ENCODE peak calls at places on chromosomes 11 and 22, in seven cellular contexts. One of them, this sample, is unnamed.

GRCh38 chr22:38257170-38257569 is 15.6 kb downstream of the TMEM184B start:
- DNase-seq in hepatocyte: no peak
- DNase-seq in HCT116: no peak
- DNase-seq in GM23338: no peak
- DNase-seq in PC-9: no peak
- DNase-seq in OCI-LY7: no peak
- DNase-seq in PC-3: peak; percentile 29
- DNase-seq in this sample: no peak

GRCh38 chr11:100705447-100705846 is 18.4 kb downstream of the ARHGAP42 start:
- DNase-seq in GM23338: no peak
- DNase-seq in hepatocyte: no peak
- DNase-seq in OCI-LY7: no peak
- DNase-seq in HCT116: no peak
- DNase-seq in PC-3: no peak
- DNase-seq in PC-9: no peak
- DNase-seq in this sample: no peak

GRCh38 chr11:3984896-3985295 is 109.7 kb upstream of the RRM1 start:
- DNase-seq in PC-3: no peak
- DNase-seq in OCI-LY7: peak; percentile 50
- DNase-seq in HCT116: no peak
- DNase-seq in PC-9: no peak
- DNase-seq in hepatocyte: peak; percentile 10
- DNase-seq in GM23338: peak; percentile 63
- DNase-seq in this sample: peak; percentile 66

GRCh38 chr11:130995266-130995665 is 79.0 kb upstream of the SNX19 start:
- DNase-seq in hepatocyte: no peak
- DNase-seq in PC-9: no peak
- DNase-seq in PC-3: no peak
- DNase-seq in OCI-LY7: no peak
- DNase-seq in HCT116: no peak
- DNase-seq in GM23338: peak; percentile 7
- DNase-seq in this sample: no peak

GRCh38 chr11:124896071-124896750 is 1.5 kb downstream of the ROBO4 start:
- DNase-seq in PC-9: no peak
- DNase-seq in PC-3: peak; percentile 59
- DNase-seq in GM23338: no peak
- DNase-seq in OCI-LY7: no peak
- DNase-seq in hepatocyte: no peak
- DNase-seq in HCT116: no peak
- DNase-seq in this sample: no peak

GRCh38 chr11:108881136-108881535 is 216.3 kb downstream of the DDX10 start:
- DNase-seq in PC-3: peak; percentile 46
- DNase-seq in HCT116: no peak
- DNase-seq in hepatocyte: no peak
- DNase-seq in OCI-LY7: no peak
- DNase-seq in PC-9: no peak
- DNase-seq in GM23338: no peak
- DNase-seq in this sample: no peak

GRCh38 chr22:48952256-48953102 is 875.2 kb downstream of the BRD1 start:
- DNase-seq in hepatocyte: no peak
- DNase-seq in OCI-LY7: no peak
- DNase-seq in GM23338: no peak
- DNase-seq in PC-9: no peak
- DNase-seq in HCT116: no peak
- DNase-seq in PC-3: no peak
- DNase-seq in this sample: no peak

GRCh38 chr11:73198677-73199076 is 19.4 kb upstream of the P2RY2 start:
- DNase-seq in PC-9: peak; percentile 96
- DNase-seq in HCT116: peak; percentile 45
- DNase-seq in PC-3: no peak
- DNase-seq in OCI-LY7: no peak
- DNase-seq in hepatocyte: peak; percentile 81
- DNase-seq in GM23338: peak; percentile 79
- DNase-seq in this sample: no peak

GRCh38 chr11:65425971-65426838 is 3.6 kb downstream of the NEAT1 start:
- DNase-seq in PC-9: peak; percentile 97
- DNase-seq in HCT116: peak; percentile 42
- DNase-seq in GM23338: no peak
- DNase-seq in PC-3: peak; percentile 89
- DNase-seq in OCI-LY7: peak; percentile 80
- DNase-seq in hepatocyte: peak; percentile 49
- DNase-seq in this sample: peak; percentile 90

GRCh38 chr11:115092516-115092915 is 411.7 kb downstream of the CADM1 start:
- DNase-seq in HCT116: no peak
- DNase-seq in PC-3: no peak
- DNase-seq in hepatocyte: no peak
- DNase-seq in PC-9: no peak
- DNase-seq in OCI-LY7: no peak
- DNase-seq in GM23338: no peak
- DNase-seq in this sample: no peak

GRCh38 chr22:17966403-17966717 is 58.0 kb downstream of the MICAL3 start:
- DNase-seq in GM23338: no peak
- DNase-seq in hepatocyte: no peak
- DNase-seq in OCI-LY7: no peak
- DNase-seq in PC-3: no peak
- DNase-seq in PC-9: no peak
- DNase-seq in HCT116: no peak
- DNase-seq in this sample: no peak

GRCh38 chr22:44672632-44673031 is 29.4 kb upstream of the PRR5 start:
- DNase-seq in PC-3: no peak
- DNase-seq in OCI-LY7: no peak
- DNase-seq in GM23338: no peak
- DNase-seq in PC-9: no peak
- DNase-seq in HCT116: no peak
- DNase-seq in hepatocyte: no peak
- DNase-seq in this sample: no peak

GRCh38 chr11:35141538-35141937 is 2.6 kb downstream of the CD44 start:
- DNase-seq in GM23338: no peak
- DNase-seq in PC-3: peak; percentile 73
- DNase-seq in hepatocyte: no peak
- DNase-seq in HCT116: no peak
- DNase-seq in OCI-LY7: no peak
- DNase-seq in PC-9: peak; percentile 58
- DNase-seq in this sample: no peak

GRCh38 chr11:17978553-17979287 is 34.1 kb downstream of the SERGEF start:
- DNase-seq in PC-9: peak; percentile 48
- DNase-seq in PC-3: peak; percentile 67
- DNase-seq in GM23338: peak; percentile 83
- DNase-seq in HCT116: no peak
- DNase-seq in OCI-LY7: peak; percentile 26
- DNase-seq in hepatocyte: peak; percentile 75
- DNase-seq in this sample: peak; percentile 81

GRCh38 chr22:50319503-50319951 is 7.3 kb downstream of the DENND6B start:
- DNase-seq in HCT116: no peak
- DNase-seq in hepatocyte: no peak
- DNase-seq in GM23338: no peak
- DNase-seq in PC-9: no peak
- DNase-seq in OCI-LY7: no peak
- DNase-seq in PC-3: no peak
- DNase-seq in this sample: no peak

GRCh38 chr11:100830978-100831732 is 144.1 kb downstream of the ARHGAP42 start:
- DNase-seq in PC-9: peak; percentile 79
- DNase-seq in OCI-LY7: no peak
- DNase-seq in PC-3: peak; percentile 80
- DNase-seq in GM23338: peak; percentile 30
- DNase-seq in HCT116: no peak
- DNase-seq in hepatocyte: peak; percentile 23
- DNase-seq in this sample: no peak

GRCh38 chr11:44993971-44994705 is 43.5 kb upstream of the TP53I11 start:
- DNase-seq in hepatocyte: no peak
- DNase-seq in HCT116: no peak
- DNase-seq in PC-9: no peak
- DNase-seq in GM23338: no peak
- DNase-seq in OCI-LY7: no peak
- DNase-seq in PC-3: no peak
- DNase-seq in this sample: no peak
- H3K9me2 ChIP-seq in hepatocyte: no peaks in the 10 kb centered on the region
- H3K9me2 ChIP-seq in HCT116: no peaks in the 10 kb centered on the region
- H3K9me2 ChIP-seq in PC-9: no peaks in the 10 kb centered on the region
- H3K9me2 ChIP-seq in GM23338: no peaks in the 10 kb centered on the region
- H3K9me2 ChIP-seq in OCI-LY7: no peaks in the 10 kb centered on the region
- H3K9me2 ChIP-seq in PC-3: no peaks in the 10 kb centered on the region
- H3K9me2 ChIP-seq in this sample: no peaks in the 10 kb centered on the region

GRCh38 chr11:61911124-61911700 is 6.2 kb downstream of the RAB3IL1 start:
- DNase-seq in OCI-LY7: no peak
- DNase-seq in PC-9: no peak
- DNase-seq in PC-3: no peak
- DNase-seq in hepatocyte: no peak
- DNase-seq in HCT116: no peak
- DNase-seq in GM23338: no peak
- DNase-seq in this sample: no peak

GRCh38 chr11:61910473-61911123 is 6.8 kb downstream of the RAB3IL1 start:
- DNase-seq in GM23338: no peak
- DNase-seq in OCI-LY7: no peak
- DNase-seq in hepatocyte: no peak
- DNase-seq in HCT116: no peak
- DNase-seq in PC-3: no peak
- DNase-seq in PC-9: no peak
- DNase-seq in this sample: no peak

GRCh38 chr11:61907282-61907681 is 10.1 kb downstream of the RAB3IL1 start:
- DNase-seq in HCT116: no peak
- DNase-seq in PC-9: no peak
- DNase-seq in PC-3: no peak
- DNase-seq in hepatocyte: no peak
- DNase-seq in GM23338: no peak
- DNase-seq in OCI-LY7: no peak
- DNase-seq in this sample: no peak

GRCh38 chr11:61907871-61908729 is 9.3 kb downstream of the RAB3IL1 start:
- DNase-seq in HCT116: no peak
- DNase-seq in GM23338: no peak
- DNase-seq in OCI-LY7: no peak
- DNase-seq in PC-3: no peak
- DNase-seq in PC-9: no peak
- DNase-seq in hepatocyte: no peak
- DNase-seq in this sample: no peak

DNA sequence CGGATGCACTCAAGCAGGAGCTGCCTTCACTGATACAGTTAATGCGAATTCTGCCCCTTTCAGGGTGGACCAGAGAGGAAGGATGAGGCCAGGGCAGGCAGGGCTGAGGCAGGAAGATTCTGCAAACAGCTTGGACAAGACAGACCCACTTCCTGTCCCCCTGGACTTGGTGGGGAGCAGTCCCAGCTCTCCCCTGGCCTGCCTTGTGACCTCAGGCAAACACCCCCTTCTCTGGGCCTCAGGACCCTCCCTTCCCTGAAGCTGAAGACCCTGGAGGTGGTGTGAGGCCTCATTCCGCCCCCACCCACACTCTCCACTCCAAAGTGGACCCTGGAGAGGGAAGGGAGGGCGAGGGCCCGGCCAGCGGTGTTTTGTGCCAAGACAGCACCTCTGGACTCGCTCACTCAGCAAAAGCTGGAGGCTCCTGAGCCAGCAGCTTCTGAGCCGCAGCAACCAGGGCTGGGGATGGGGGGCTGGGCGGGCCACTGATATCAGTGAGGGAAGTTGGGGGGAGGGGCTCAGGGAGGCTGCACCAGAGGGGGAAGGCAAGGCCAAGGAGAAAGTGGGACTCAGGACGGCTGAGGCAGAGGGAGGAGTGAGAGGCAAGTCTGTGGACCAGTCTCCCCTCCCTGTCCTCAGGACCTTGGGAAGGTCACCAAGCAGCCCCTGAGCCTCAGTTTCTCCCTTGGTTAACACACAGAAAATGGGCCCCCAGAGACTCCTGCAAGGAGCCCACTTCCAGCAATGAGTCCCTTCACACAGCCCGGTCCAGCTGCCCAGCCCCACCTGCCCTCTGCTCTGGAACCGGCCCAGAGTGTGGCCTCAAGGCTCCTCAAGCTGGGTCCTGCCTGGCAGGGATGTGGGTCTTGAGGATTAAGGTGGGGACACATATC is 8.4 kb downstream of the RAB3IL1 start:
- DNase-seq in HCT116: no peak
- DNase-seq in PC-9: no peak
- DNase-seq in hepatocyte: peak; percentile 54
- DNase-seq in GM23338: peak; percentile 73
- DNase-seq in PC-3: no peak
- DNase-seq in OCI-LY7: no peak
- DNase-seq in this sample: no peak
- H2AFZ ChIP-seq in HCT116: no peak overlapping the region
- H2AFZ ChIP-seq in PC-9: no peak overlapping the region
- H2AFZ ChIP-seq in hepatocyte: no peak overlapping the region
- H2AFZ ChIP-seq in GM23338: no peak overlapping the region
- H2AFZ ChIP-seq in PC-3: no peak overlapping the region
- H2AFZ ChIP-seq in OCI-LY7: no peak overlapping the region
- H2AFZ ChIP-seq in this sample: no peak overlapping the region

GRCh38 chr22:20241579-20242392 is 26.3 kb downstream of the RTN4R start:
- DNase-seq in HCT116: no peak
- DNase-seq in PC-3: no peak
- DNase-seq in GM23338: no peak
- DNase-seq in PC-9: no peak
- DNase-seq in hepatocyte: no peak
- DNase-seq in OCI-LY7: no peak
- DNase-seq in this sample: no peak

GRCh38 chr22:20243545-20244249 is 24.4 kb downstream of the RTN4R start:
- DNase-seq in PC-9: no peak
- DNase-seq in hepatocyte: peak; percentile 69
- DNase-seq in OCI-LY7: peak; percentile 44
- DNase-seq in GM23338: peak; percentile 47
- DNase-seq in HCT116: no peak
- DNase-seq in PC-3: peak; percentile 54
- DNase-seq in this sample: peak; percentile 83

GRCh38 chr22:20244250-20244648 is 23.9 kb downstream of the RTN4R start:
- DNase-seq in PC-9: no peak
- DNase-seq in PC-3: no peak
- DNase-seq in HCT116: no peak
- DNase-seq in hepatocyte: no peak
- DNase-seq in GM23338: no peak
- DNase-seq in OCI-LY7: no peak
- DNase-seq in this sample: no peak

GRCh38 chr22:20242393-20243175 is 25.5 kb downstream of the RTN4R start:
- DNase-seq in PC-3: no peak
- DNase-seq in PC-9: no peak
- DNase-seq in HCT116: no peak
- DNase-seq in OCI-LY7: no peak
- DNase-seq in hepatocyte: no peak
- DNase-seq in GM23338: no peak
- DNase-seq in this sample: no peak

DNA sequence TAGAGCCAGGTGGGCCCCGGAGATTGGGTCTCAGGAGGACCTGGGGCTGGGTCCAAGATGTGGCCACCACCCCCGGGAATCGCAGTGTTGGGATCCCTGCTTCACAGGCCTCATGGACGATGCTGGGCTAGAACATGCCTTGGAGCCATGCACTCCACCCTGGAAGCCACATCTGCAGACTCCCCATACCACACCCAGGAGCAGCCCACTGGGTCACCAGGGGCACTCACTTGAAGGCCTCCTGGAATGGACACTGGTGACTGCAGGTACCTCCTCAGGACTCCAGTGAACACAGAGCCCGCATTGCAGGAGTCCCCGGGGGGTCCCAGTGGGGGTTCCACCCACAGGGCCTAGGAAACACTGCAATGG is 25.0 kb downstream of the RTN4R start:
- DNase-seq in GM23338: no peak
- DNase-seq in OCI-LY7: no peak
- DNase-seq in PC-9: no peak
- DNase-seq in hepatocyte: no peak
- DNase-seq in PC-3: no peak
- DNase-seq in HCT116: no peak
- DNase-seq in this sample: no peak
- H3K4me2 ChIP-seq in GM23338: no peak overlapping the region
- H3K4me2 ChIP-seq in OCI-LY7: peak overlapping the region; percentile 37
- H3K4me2 ChIP-seq in PC-9: no peak overlapping the region
- H3K4me2 ChIP-seq in hepatocyte: peak overlapping the region; percentile 32
- H3K4me2 ChIP-seq in PC-3: peak overlapping the region; percentile 54
- H3K4me2 ChIP-seq in HCT116: peak overlapping the region; percentile 33
- H3K4me2 ChIP-seq in this sample: peak overlapping the region; percentile 60

GRCh38 chr11:11396290-11397042 is 43.4 kb upstream of the CSNK2A3 start:
- DNase-seq in GM23338: no peak
- DNase-seq in PC-9: no peak
- DNase-seq in PC-3: no peak
- DNase-seq in hepatocyte: peak; percentile 31
- DNase-seq in OCI-LY7: no peak
- DNase-seq in HCT116: no peak
- DNase-seq in this sample: no peak
- H3K9me2 ChIP-seq in GM23338: no peaks in the 10 kb centered on the region
- H3K9me2 ChIP-seq in PC-9: no peaks in the 10 kb centered on the region
- H3K9me2 ChIP-seq in PC-3: no peaks in the 10 kb centered on the region
- H3K9me2 ChIP-seq in hepatocyte: no peaks in the 10 kb centered on the region
- H3K9me2 ChIP-seq in OCI-LY7: no peaks in the 10 kb centered on the region
- H3K9me2 ChIP-seq in HCT116: no peaks in the 10 kb centered on the region
- H3K9me2 ChIP-seq in this sample: no peaks in the 10 kb centered on the region